ENCODE peak calls at places on chromosomes 2 and 18, in ten cellular contexts. F is activated naive CD4-positive, alpha-beta T cell treated with Interleukin-2 at 50 U/mL for 16 hours; X is NCI-H774; T is HepG2; Z is right cardiac atrium; W is dorsolateral prefrontal cortex; E is NCI-H1694; O is stimulated activated CD4-positive, alpha-beta T cell treated with anti-CD3 and anti-CD28 coated beads, Interleukin-15, amount 100 ng/mL, for 1 hour; Q is A172; S is H4. U is an unnamed sample.

GRCh38 chr2:237434916-237435315 is 21.0 kb upstream of the COL6A3 start:
- DNase-seq in Z (no peak), Q (peak; percentile 78), O (peak; percentile 61), E (no peak), T (no peak), S (peak; percentile 70), F (peak; percentile 87), X (no peak), W (peak; percentile 80), U (no peak)

GRCh38 chr2:33134086-33134763 is 187.5 kb downstream of the LTBP1 start:
- DNase-seq in X (no peak), Z (peak; percentile 65), F (no peak), W (no peak), O (no peak), E (peak; percentile 84), S (peak; percentile 77), T (peak; percentile 67), Q (peak; percentile 93), U (peak; percentile 14)

GRCh38 chr2:162521871-162522655 is 178.1 kb downstream of the GCA start:
- DNase-seq in X (no peak), Q (no peak), W (no peak), T (no peak), F (no peak), E (peak; percentile 90), O (no peak), S (no peak), Z (no peak), U (no peak)

GRCh38 chr2:209988010-209988409 is 14.4 kb upstream of the RPE start:
- DNase-seq in S (no peak), W (no peak), Q (no peak), T (no peak), Z (no peak), E (no peak), F (no peak), X (no peak), O (no peak), U (no peak)

GRCh38 chr2:81974216-81974615 is 1669.7 kb upstream of the LRRTM1 start:
- DNase-seq in Q (no peak), S (no peak), W (no peak), T (no peak), X (no peak), F (no peak), Z (no peak), E (no peak), O (no peak), U (no peak)

GRCh38 chr18:32349728-32350395 is 120.8 kb downstream of the GAREM1 start:
- DNase-seq in Q (peak; percentile 6), Z (peak; percentile 70), T (peak; percentile 82), E (no peak), F (no peak), S (peak; percentile 84), X (peak; percentile 9), O (no peak), W (no peak), U (peak; percentile 71)

GRCh38 chr18:293557-293956 is 25.7 kb upstream of the THOC1 start:
- DNase-seq in S (no peak), Q (no peak), Z (no peak), F (no peak), E (no peak), W (no peak), T (no peak), X (no peak), O (no peak), U (no peak)

GRCh38 chr2:38065502-38066135 is 10.3 kb downstream of the CYP1B1 start:
- DNase-seq in X (no peak), E (no peak), Q (no peak), Z (no peak), W (no peak), S (no peak), T (no peak), O (no peak), F (no peak), U (no peak)

GRCh38 chr18:75341897-75342296 is 85.6 kb downstream of the SMIM21 start:
- DNase-seq in S (no peak), W (no peak), X (no peak), Z (no peak), O (no peak), E (no peak), T (no peak), F (no peak), Q (no peak), U (no peak)

GRCh38 chr18:77940566-77940965 is 690.9 kb downstream of the GALR1 start:
- DNase-seq in T (no peak), Q (no peak), X (no peak), E (no peak), S (no peak), Z (no peak), O (no peak), F (no peak), W (no peak), U (no peak)

GRCh38 chr2:1925928-1926327 is 181.6 kb upstream of the PXDN start:
- DNase-seq in X (no peak), F (no peak), T (no peak), O (no peak), E (no peak), S (no peak), W (no peak), Q (no peak), Z (no peak), U (no peak)

GRCh38 chr2:138059487-138059886 is 95.2 kb downstream of the HNMT start:
- DNase-seq in E (no peak), W (no peak), Z (no peak), F (no peak), X (no peak), T (no peak), S (no peak), O (no peak), Q (peak; percentile 19), U (no peak)

GRCh38 chr2:23606968-23607367 is 222.0 kb downstream of the KLHL29 start:
- DNase-seq in E (no peak), X (no peak), Q (peak; percentile 47), W (no peak), T (no peak), F (no peak), O (no peak), Z (no peak), S (no peak), U (no peak)

GRCh38 chr2:8447610-8448221 is 234.1 kb upstream of the ID2 start:
- DNase-seq in Q (peak; percentile 81), T (no peak), X (no peak), W (no peak), F (no peak), O (no peak), E (no peak), Z (no peak), S (no peak), U (no peak)

GRCh38 chr2:220465700-220466099 is 838.3 kb downstream of the SLC4A3 start:
- DNase-seq in Z (no peak), X (no peak), W (no peak), F (no peak), O (no peak), Q (no peak), S (no peak), E (no peak), T (no peak), U (no peak)

GRCh38 chr18:23977709-23978483 is 36.7 kb upstream of the TTC39C start:
- DNase-seq in T (no peak), F (no peak), Z (no peak), E (no peak), X (no peak), O (no peak), Q (no peak), W (no peak), S (no peak), U (no peak)

GRCh38 chr18:50687491-50687890 is 127.6 kb downstream of the MAPK4 start:
- DNase-seq in Z (no peak), S (no peak), W (no peak), E (no peak), X (no peak), F (no peak), O (no peak), T (no peak), Q (no peak), U (no peak)

GRCh38 chr18:58894937-58895336 is 30.3 kb downstream of the ZNF532 start:
- DNase-seq in E (no peak), W (no peak), F (no peak), Z (peak; percentile 42), Q (no peak), X (no peak), O (no peak), T (no peak), S (no peak), U (no peak)

GRCh38 chr2:24359701-24360049 is 661 bp downstream of the ITSN2 start:
- DNase-seq in Z (peak; percentile 28), F (peak; percentile 54), O (peak; percentile 25), W (peak; percentile 57), E (no peak), T (no peak), X (peak; percentile 26), Q (peak; percentile 32), S (no peak), U (no peak)

GRCh38 chr18:25560369-25560768 is 208.4 kb upstream of the ZNF521 start:
- DNase-seq in S (no peak), X (no peak), E (no peak), O (no peak), Z (no peak), W (no peak), F (no peak), Q (no peak), T (no peak), U (no peak)

GRCh38 chr2:121489944-121490585 is 40.6 kb upstream of the RNU4ATAC start:
- DNase-seq in W (no peak), Z (no peak), E (no peak), F (no peak), Q (no peak), S (no peak), O (no peak), X (no peak), T (no peak), U (no peak)

GRCh38 chr2:239975665-239976064 is 49.5 kb downstream of the NDUFA10 start:
- DNase-seq in Q (no peak), Z (no peak), T (no peak), E (no peak), S (no peak), O (no peak), F (no peak), W (no peak), X (no peak), U (no peak)

GRCh38 chr2:145022021-145022670 is 502.2 kb upstream of the ZEB2 start:
- DNase-seq in W (no peak), T (no peak), Q (no peak), X (no peak), S (no peak), E (no peak), F (no peak), O (no peak), Z (peak; percentile 21), U (no peak)

GRCh38 chr2:164542584-164543021 is 78.7 kb downstream of the GRB14 start:
- DNase-seq in X (peak; percentile 42), S (peak; percentile 24), E (peak; percentile 6), Z (no peak), W (no peak), T (peak; percentile 24), F (no peak), Q (peak; percentile 93), O (no peak), U (peak; percentile 96)

GRCh38 chr2:24072259-24072658 is 3.9 kb downstream of the SF3B6 start:
- DNase-seq in S (no peak), T (no peak), Z (no peak), O (no peak), E (no peak), X (no peak), W (no peak), Q (no peak), F (no peak), U (no peak)

GRCh38 chr2:68709421-68709911 is 25.1 kb upstream of the ARHGAP25 start:
- DNase-seq in Z (no peak), O (no peak), F (no peak), Q (peak; percentile 69), S (peak; percentile 57), T (peak; percentile 57), W (no peak), X (peak; percentile 49), E (peak; percentile 64), U (peak; percentile 45)